ENCODE peak calls at places on chromosomes 13 and 19, in seven cellular contexts. N is breast epithelium; G is uterus; T is upper lobe of right lung; R is adipocyte; S is naive thymus-derived CD4-positive, alpha-beta T cell; Z is kidney epithelial cell. U is an unnamed sample.

GRCh38 chr13:33183431-33184130 is 102.0 kb downstream of the STARD13 start:
- DNase-seq in G (no peak), N (no peak), S (no peak), T (no peak), R (no peak), Z (no peak), U (no peak)

GRCh38 chr13:86813198-86813597 is 858.0 kb upstream of the SLITRK5 start:
- DNase-seq in Z (no peak), R (no peak), G (no peak), T (no peak), S (no peak), N (no peak), U (no peak)

GRCh38 chr13:31038834-31039552 is 106.5 kb downstream of the TEX26 start:
- DNase-seq in N (no peak), S (no peak), R (no peak), G (no peak), Z (peak; percentile 66), T (no peak), U (no peak)

GRCh38 chr13:110653851-110654250 is 38.5 kb downstream of the NAXD start:
- DNase-seq in R (no peak), S (no peak), T (no peak), N (no peak), G (no peak), Z (no peak), U (no peak)

GRCh38 chr13:34152996-34153395 is 335.0 kb downstream of the RFC3 start:
- DNase-seq in N (peak; percentile 22), Z (no peak), G (no peak), S (no peak), R (no peak), T (no peak), U (no peak)

GRCh38 chr13:47294691-47295090 is 397.8 kb upstream of the HTR2A start:
- DNase-seq in R (no peak), N (no peak), S (no peak), G (no peak), Z (no peak), T (no peak), U (no peak)

GRCh38 chr13:73223372-73223781 is 164.6 kb downstream of the KLF5 start:
- DNase-seq in R (peak; percentile 19), T (no peak), G (no peak), Z (no peak), S (no peak), N (no peak), U (peak; percentile 32)

GRCh38 chr19:10007366-10007765 is 2.9 kb downstream of the COL5A3 start:
- DNase-seq in G (peak; percentile 66), S (no peak), Z (no peak), R (no peak), T (no peak), N (peak; percentile 35), U (peak; percentile 49)

GRCh38 chr13:77460195-77460594 is 75.3 kb upstream of the SCEL start:
- DNase-seq in T (peak; percentile 65), G (no peak), S (no peak), R (no peak), Z (no peak), N (no peak), U (no peak)

GRCh38 chr19:4633140-4633967 is 6.0 kb upstream of the TNFAIP8L1 start:
- DNase-seq in G (no peak), S (no peak), T (peak; percentile 72), R (peak; percentile 70), Z (peak; percentile 80), N (no peak), U (peak; percentile 40)

GRCh38 chr13:99988469-99989375 is 7.1 kb downstream of the ZIC2 start:
- DNase-seq in N (no peak), G (no peak), Z (no peak), S (no peak), T (no peak), R (no peak), U (no peak)

GRCh38 chr13:50421457-50422130 is 406.4 kb downstream of the KCNRG start:
- DNase-seq in S (no peak), G (no peak), N (no peak), R (no peak), T (no peak), Z (peak; percentile 43), U (no peak)

DNA sequence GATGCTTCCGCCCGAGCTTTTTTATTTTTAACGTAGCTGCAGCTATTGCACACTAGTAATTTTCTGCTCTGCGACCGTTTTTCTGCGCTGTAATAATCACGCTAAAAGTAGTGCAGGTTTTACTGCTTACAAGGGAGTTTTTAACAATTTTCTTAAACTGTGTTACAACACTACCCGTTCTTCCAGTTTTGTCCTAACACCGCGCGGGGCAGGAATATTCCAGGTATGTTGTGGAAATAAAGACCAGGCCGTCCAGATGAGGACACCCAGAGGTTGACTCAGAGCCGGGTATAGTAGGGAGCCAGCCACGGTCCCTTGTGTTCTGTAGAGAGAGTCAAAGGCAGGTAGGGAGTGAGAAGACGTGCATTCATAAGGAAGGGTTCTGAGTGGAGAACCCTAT is 21.7 kb downstream of the ZNF274 start:
- DNase-seq in T (no peak), S (no peak), G (no peak), R (no peak), N (no peak), Z (no peak), U (no peak)
- H3K36me3 ChIP-seq in T (peaks cover 37% of the 10 kb centered on the region), S (peaks cover 96% of the 10 kb centered on the region), G (no peaks in the 10 kb centered on the region), R (peaks cover 86% of the 10 kb centered on the region), N (peaks cover 48% of the 10 kb centered on the region), Z (peaks cover 8% of the 10 kb centered on the region), U (peaks cover 9% of the 10 kb centered on the region)

DNA sequence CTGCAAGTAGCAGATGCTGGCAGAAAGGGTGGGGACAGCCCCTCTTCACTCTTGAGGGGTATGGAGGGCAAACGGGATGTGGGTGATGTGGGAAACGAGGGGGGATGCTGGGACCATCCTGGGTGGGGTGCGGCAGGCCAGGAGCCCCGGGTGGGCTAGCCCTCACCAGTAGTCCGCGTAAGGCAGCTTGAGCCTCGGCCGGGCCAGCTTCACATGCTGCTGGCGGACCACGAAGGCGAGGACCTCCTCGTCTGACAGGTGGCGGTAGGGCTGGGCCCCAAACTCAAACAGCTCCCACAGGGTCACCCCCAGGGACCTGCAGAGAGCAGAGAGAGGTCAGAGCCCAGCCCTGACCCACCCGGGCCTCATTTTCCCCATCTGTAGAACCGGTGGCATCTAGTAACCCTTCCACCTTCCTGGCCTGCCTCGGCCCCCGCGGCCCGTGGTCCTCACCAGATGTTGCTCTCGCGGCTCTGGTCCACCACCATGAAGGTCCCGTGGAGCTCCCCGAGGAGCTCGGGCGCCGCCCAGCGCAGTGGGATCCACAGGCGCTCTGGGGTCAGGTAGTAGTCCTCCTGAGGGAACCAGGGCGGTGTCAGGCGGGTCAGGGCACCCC is 10.7 kb downstream of the LMTK3 start:
- DNase-seq in G (no peak), S (no peak), T (no peak), Z (no peak), R (no peak), N (no peak), U (no peak)
- H3K4me3 ChIP-seq in G (no peak overlapping the region), S (no peak overlapping the region), T (peak overlapping the region; percentile 49), Z (peak overlapping the region; percentile 31), R (no peak overlapping the region), N (peak overlapping the region; percentile 54), U (no peak overlapping the region)

DNA sequence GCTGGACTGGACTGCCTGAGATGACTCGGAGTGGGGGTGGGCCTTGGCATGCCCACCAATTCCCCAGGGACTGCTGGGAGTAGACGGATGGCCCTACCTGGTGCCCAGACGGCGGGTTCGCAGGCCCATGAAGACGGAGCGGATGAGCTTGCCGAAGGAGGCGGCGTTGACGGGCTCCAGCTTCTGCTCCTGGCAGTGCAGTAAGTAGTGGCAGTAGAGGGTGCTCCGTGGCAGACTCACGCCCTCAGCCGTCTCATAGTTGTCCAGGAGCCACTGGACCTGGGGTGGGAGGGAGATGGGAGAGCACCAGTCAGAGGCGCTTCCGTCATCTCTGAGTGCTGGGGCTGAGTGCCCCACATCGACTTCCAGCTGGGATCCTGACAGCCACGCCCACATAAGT is 17.6 kb downstream of the DCAF15 start:
- DNase-seq in Z (no peak), S (no peak), R (no peak), N (no peak), G (no peak), T (no peak), U (no peak)
- H3K36me3 ChIP-seq in Z (no peaks in the 10 kb centered on the region), S (peaks cover 66% of the 10 kb centered on the region), R (peaks cover 22% of the 10 kb centered on the region), N (peaks cover 16% of the 10 kb centered on the region), G (no peaks in the 10 kb centered on the region), T (peaks cover 71% of the 10 kb centered on the region), U (peaks cover 15% of the 10 kb centered on the region)

DNA sequence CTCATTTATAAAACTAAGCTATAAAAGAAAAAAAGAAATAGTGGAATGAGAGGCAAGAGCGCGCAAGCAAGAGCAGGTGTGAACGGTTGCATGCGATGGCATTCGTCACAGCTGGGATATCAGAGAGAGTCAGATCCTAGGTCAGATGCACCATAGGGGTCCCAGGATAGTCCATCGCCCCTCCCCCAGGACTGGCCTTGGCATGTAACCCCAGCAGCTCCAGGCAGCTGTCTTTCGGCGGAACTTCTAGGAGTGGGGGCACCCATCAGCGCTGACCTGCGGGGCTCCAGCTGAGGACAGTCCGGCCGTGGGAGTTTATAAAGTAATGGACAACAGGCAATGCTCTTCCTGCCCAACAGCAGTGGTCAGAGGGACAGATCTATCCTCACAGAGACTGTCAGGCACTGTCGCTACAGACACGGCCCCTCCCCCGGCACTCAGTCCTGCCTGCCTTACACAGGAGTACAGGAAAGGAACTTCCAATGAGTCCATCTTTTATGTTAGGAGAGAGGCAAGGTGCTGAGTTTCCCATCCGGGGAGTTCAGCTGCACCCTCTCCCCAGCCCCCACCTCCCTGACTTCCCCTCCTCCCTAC is 1.4 kb downstream of the SIAH3 start:
- DNase-seq in N (no peak), T (no peak), Z (no peak), S (no peak), G (no peak), R (no peak), U (no peak)
- H3K4me3 ChIP-seq in N (peak overlapping the region; percentile 59), T (peak overlapping the region; percentile 13), Z (peak overlapping the region; percentile 49), S (peak overlapping the region; percentile 57), G (no peak overlapping the region), R (no peak overlapping the region), U (no peak overlapping the region)

DNA sequence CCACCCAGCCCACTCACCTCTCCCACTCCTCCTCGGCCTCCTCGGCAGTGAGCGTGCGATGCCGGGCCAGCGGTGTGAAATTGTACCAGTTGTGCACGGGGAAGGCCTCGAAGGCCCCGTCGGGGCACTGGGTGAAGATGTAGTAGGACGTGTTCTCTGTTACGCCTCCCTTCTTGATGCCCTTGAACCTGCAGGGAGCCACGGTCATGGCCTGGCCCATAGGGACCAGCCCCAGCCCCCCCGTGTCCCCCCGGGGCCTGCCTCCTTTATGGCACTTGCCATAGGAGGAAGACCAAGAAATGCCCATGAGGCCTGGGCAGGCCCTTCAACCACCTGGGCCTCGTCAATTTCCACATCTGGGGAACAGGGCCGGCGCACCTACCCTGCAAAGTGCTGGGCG is 5.6 kb downstream of the GTF2F1 start:
- DNase-seq in S (no peak), T (no peak), G (no peak), N (no peak), R (no peak), Z (no peak), U (no peak)
- H3K36me3 ChIP-seq in S (peaks cover 77% of the 10 kb centered on the region), T (peaks cover 86% of the 10 kb centered on the region), G (no peaks in the 10 kb centered on the region), N (no peaks in the 10 kb centered on the region), R (peaks cover 64% of the 10 kb centered on the region), Z (peaks cover 2% of the 10 kb centered on the region), U (peaks cover 12% of the 10 kb centered on the region)

DNA sequence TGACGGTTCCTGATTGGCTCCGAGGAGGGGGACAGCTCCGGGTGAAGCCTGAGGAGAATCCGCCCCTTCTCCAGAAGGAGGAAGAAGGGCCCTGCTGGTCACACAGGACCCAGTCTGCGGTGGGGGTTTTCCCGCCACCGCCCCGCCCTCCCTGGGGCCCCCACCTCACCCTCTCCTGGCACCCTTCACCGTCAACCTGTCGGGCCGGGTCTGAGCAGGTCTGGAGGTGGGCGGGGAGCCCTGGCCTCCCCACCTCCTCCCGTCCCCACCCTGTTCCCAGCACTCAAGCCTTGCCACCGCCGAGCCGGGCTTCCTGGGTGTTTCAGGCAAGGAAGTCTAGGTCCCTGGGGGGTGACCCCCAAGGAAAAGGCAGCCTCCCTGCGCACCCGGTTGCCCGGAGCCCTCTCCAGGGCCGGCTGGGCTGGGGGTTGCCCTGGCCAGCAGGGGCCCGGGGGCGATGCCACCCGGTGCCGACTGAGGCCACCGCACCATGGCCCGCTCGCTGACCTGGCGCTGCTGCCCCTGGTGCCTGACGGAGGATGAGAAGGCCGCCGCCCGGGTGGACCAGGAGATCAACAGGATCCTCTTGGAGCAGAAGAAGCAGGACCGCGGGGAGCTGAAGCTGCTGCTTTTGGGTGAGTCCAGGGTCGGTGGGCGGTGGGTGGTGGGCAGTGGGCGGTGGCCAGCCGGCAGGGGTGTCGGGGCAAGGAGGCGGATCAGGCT is at the start of gene GNA15:
- DNase-seq in N (peak; percentile 53), Z (no peak), S (no peak), R (no peak), G (no peak), T (peak; percentile 86), U (no peak)
- H3K4me3 ChIP-seq in N (peak within 1 kb of the TSS; percentile 69), Z (no peak within 1 kb of the TSS), S (no peak within 1 kb of the TSS), R (no peak within 1 kb of the TSS), G (no peak within 1 kb of the TSS), T (peak within 1 kb of the TSS; percentile 58), U (no peak within 1 kb of the TSS)